ENCODE peak calls at places on chromosome 6, in five cellular contexts. P is endothelial cell of umbilical vein, G is lower leg skin, Z is NB4, J is body of pancreas. Q is an unnamed sample.

GRCh38 chr6:74891358-74891811 is 314.5 kb downstream of the COL12A1 start:
- DNase-seq in P (no peak), Z (no peak), J (no peak), G (peak), Q (no peak)

GRCh38 chr6:87718662-87719433 is 16.8 kb upstream of the AKIRIN2 start:
- DNase-seq in G (no peak), J (no peak), Z (peak), P (no peak), Q (no peak)

GRCh38 chr6:7513534-7513933 is 27.9 kb upstream of the DSP start:
- DNase-seq in P (no peak), G (no peak), J (no peak), Z (no peak), Q (no peak)

GRCh38 chr6:157221049-157221816 is 102.1 kb downstream of the TMEM242 start:
- DNase-seq in J (peak), Z (peak), P (peak), G (peak), Q (peak)

GRCh38 chr6:167151648-167152047 is 6.1 kb downstream of the GPR31 start:
- DNase-seq in J (no peak), P (no peak), G (no peak), Z (peak), Q (no peak)

GRCh38 chr6:110874880-110875547 is 429 bp downstream of the AMD1 start:
- DNase-seq in Z (peak), J (peak), P (no peak), G (peak), Q (no peak)

GRCh38 chr6:117290173-117290834 is 24.9 kb downstream of the VGLL2 start:
- DNase-seq in G (no peak), J (no peak), P (no peak), Z (no peak), Q (no peak)

GRCh38 chr6:155284775-155285174 is 21.0 kb downstream of the CLDN20 start:
- DNase-seq in P (no peak), Z (no peak), J (no peak), G (no peak), Q (no peak)

DNA sequence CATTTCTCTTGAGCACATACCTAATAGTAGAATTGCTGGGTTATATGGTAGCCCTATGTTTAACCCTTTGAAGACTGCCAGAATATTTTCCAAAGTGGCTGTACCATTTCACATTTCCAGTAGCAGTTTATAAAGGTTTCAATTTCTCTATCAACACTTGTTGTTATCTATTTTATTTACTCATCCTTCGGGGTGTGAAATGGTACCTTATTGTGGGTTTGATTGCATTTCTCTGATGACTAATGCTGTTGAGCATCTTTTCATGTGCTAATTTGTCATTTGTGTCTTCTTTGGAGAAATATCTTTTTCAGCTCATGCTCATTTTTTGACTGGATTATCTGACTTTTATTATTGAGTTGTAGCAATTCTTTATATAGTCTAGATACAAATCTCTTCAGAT is 5.4 kb downstream of the ENPP4 start:
- DNase-seq in J (no peak), Z (no peak), G (no peak), P (no peak), Q (no peak)
- TF ChIP-seq POLR2A in J (no peak), Z (no peak), G (no peak), P (no peak), Q (no peak)

DNA sequence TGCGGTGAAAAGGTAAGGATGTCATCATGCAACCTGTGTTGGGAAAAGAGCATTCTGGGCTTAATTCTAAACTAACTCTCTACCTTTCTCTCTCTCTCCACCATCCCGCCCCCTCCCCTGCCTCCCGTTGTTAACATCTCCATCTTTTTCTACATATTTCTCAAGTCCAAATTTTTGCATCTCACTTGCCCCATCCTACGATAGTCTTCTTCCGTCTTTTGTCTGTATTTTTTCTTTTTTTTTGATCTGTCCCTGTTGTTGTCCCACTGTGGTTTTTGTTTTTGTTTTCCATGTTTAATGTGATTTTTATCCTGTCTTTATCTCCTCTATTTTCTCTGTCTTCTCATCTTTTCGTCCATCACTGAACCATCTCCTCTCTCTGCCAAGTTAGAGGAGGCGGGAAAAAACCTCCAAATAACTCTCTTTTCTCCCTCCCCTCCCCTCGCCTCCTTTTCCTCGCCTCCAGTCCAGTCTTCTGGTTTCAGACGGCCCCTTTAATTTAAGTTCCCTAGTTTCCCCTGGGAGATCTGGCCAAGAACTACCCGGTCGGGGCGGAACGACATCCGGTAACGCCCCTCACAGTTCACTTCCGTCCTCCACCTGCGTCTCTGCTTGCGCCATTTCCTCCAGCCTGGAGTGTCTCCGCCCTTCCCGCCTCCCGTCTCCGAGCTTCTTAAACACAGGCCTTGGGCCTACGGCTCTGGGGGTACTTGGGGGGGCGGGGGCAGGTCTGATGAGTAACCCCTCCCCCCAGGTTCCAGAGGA is at the start of gene NFKBIL1:
- DNase-seq in J (peak), G (peak), P (peak), Z (peak), Q (peak)
- TF ChIP-seq POLR2A in J (peak), G (no peak), P (peak), Z (peak), Q (peak)

GRCh38 chr6:165571721-165572132 is 91.3 kb downstream of the PDE10A start:
- DNase-seq in J (no peak), Z (no peak), P (no peak), G (no peak), Q (no peak)
- TF ChIP-seq POLR2A in J (no peak), Z (no peak), P (no peak), G (no peak), Q (no peak)

GRCh38 chr6:32085759-32086458 is 23.2 kb downstream of the TNXB start:
- DNase-seq in P (no peak), J (no peak), Z (peak), G (no peak), Q (no peak)

GRCh38 chr6:32083812-32084768 is 25.0 kb downstream of the TNXB start:
- DNase-seq in J (no peak), P (no peak), Z (no peak), G (no peak), Q (no peak)

GRCh38 chr6:32082951-32083350 is 26.2 kb downstream of the TNXB start:
- DNase-seq in Z (no peak), J (peak), P (no peak), G (peak), Q (peak)

GRCh38 chr6:32086661-32087573 is 22.2 kb downstream of the TNXB start:
- DNase-seq in G (no peak), P (no peak), J (no peak), Z (peak), Q (peak)

DNA sequence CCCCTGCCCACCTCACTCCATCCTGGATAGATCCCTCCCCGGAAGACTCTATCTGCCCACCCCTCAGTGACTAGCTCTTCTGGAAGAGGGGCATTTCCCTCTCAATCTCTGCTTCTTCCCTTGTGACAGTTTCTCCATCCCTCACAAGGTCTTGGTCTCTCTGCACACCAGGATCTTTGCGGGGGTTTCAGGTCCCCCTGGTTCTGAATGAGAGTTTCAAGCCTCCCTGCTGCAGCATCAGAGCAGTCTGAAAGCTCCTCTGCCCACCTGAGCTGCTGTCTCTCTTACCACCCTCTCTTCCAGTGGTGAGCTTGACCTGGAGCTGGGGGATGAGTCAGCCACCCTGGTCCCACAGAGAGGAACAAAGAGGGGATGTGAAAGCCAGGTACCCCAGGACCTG is 24.4 kb downstream of the TNXB start:
- DNase-seq in P (no peak), J (no peak), G (no peak), Z (no peak), Q (no peak)
- TF ChIP-seq POLR2A in P (no peak), J (no peak), G (no peak), Z (no peak), Q (no peak)

GRCh38 chr6:139490482-139490881 is 116.0 kb upstream of the CITED2 start:
- DNase-seq in G (no peak), J (peak), Z (no peak), P (peak), Q (no peak)
- TF ChIP-seq POLR2A in G (no peak), J (peak), Z (no peak), P (no peak), Q (no peak)

GRCh38 chr6:28587746-28588075 is 62.0 kb downstream of the GPX5 start:
- DNase-seq in Z (no peak), G (no peak), J (no peak), P (no peak), Q (no peak)
- TF ChIP-seq POLR2A in Z (no peak), G (no peak), J (no peak), P (no peak), Q (no peak)

DNA sequence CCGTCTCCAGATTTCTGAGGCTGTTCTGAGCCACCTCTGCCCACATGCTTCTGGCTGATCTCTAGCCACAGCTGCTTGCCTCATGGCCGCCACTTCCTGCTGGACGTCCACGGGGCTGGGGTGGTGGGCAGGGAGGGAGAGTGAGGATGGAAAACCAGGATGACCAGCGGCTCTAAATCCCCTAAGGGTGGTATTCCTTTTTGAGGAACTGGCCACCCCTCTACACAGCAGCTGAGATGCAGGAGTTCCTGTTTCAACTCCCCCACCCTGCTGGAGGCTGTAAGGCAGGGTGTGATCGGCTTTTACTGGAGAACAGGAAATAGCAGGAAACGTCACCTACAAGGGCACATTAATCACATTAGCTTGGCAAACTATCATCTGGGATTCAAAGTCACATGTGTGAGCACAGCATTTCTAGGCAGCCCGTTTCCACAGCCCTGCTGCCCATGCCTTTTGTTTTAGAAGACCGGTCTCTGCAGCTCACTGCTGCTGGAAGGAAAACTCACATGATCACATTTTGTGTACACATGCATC is 181.6 kb upstream of the ECI2 start:
- DNase-seq in P (peak), J (peak), G (peak), Z (peak), Q (peak)
- TF ChIP-seq POLR2A in P (no peak), J (no peak), G (no peak), Z (no peak), Q (peak)